ENCODE peak calls at places on chromosomes 11 and 22, in five cellular contexts. F, C, V, M and P are unnamed samples. For H3K4me1, the result is how much of the 10 kb centered on the place peaks cover.

GRCh38 chr11:95044010-95044409 is 5.2 kb upstream of the KDM4F start:
- DNase-seq in M (no peak), V (no peak), F (no peak), C (no peak), P (no peak)

GRCh38 chr11:72378704-72379383 is 55.5 kb downstream of the CLPB start:
- DNase-seq in C (no peak), V (peak), F (peak), M (no peak), P (peak)

GRCh38 chr11:66071326-66071870 is 1.3 kb downstream of the PACS1 start:
- DNase-seq in F (no peak), V (no peak), M (no peak), C (no peak), P (no peak)

GRCh38 chr11:113249491-113249763 is 65.0 kb upstream of the TTC12 start:
- DNase-seq in F (no peak), C (no peak), M (no peak), V (no peak), P (no peak)

GRCh38 chr11:120281161-120281795 is 41.3 kb downstream of the POU2F3 start:
- DNase-seq in M (no peak), V (no peak), C (no peak), F (no peak), P (no peak)

GRCh38 chr11:100619484-100619883 is 67.6 kb upstream of the ARHGAP42 start:
- DNase-seq in V (peak), C (no peak), F (no peak), M (no peak), P (peak)

GRCh38 chr11:10076458-10077141 is 217.4 kb downstream of the SBF2 start:
- DNase-seq in V (peak), M (peak), F (no peak), C (no peak), P (peak)

GRCh38 chr11:134461621-134462020 is 49.6 kb upstream of the B3GAT1 start:
- DNase-seq in V (no peak), F (no peak), C (no peak), M (no peak), P (no peak)

GRCh38 chr11:61270354-61271070 is 24.6 kb downstream of the VWCE start:
- DNase-seq in V (peak), F (no peak), M (no peak), C (no peak), P (peak)

GRCh38 chr11:119065369-119065768 is 2.2 kb upstream of the VPS11 start:
- DNase-seq in C (no peak), M (peak), F (no peak), V (peak), P (no peak)

GRCh38 chr11:119056397-119056999 is 507 bp downstream of the HYOU1 start:
- DNase-seq in V (no peak), F (peak), M (peak), C (peak), P (no peak)

GRCh38 chr11:119057000-119057769 is at the start of gene HYOU1:
- DNase-seq in C (peak), V (peak), M (peak), F (peak), P (peak)

GRCh38 chr11:119062779-119063178 is 4.8 kb upstream of the VPS11 start:
- DNase-seq in C (no peak), M (no peak), V (peak), F (no peak), P (peak)

DNA sequence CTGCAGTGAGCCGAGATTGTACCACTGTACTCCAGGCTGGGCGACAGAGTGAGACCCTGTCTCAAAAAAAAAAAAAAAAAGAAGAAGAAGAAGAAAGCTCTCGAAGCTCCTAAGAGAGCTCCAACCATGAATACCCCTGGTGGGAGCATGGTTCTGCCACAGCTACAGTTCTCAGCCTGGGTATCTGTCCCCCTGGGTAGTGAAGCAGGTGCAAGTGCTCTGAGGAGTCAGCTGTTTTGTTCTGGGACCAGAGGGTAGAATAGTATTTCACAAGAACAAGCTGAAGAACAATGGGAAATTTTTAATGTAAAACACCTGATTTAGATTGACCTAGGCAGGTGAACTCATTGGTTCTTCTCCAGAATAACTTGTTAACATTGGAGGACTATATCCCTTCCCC is 4.3 kb upstream of the HYOU1 start:
- DNase-seq in V (no peak), M (no peak), C (no peak), F (no peak), P (no peak)
- H3K4me1 ChIP-seq in V (under half), M (under half), C (under half), F (under half), P (under half)

GRCh38 chr11:33732176-33732575 is 4.0 kb downstream of the CD59 start:
- DNase-seq in F (no peak), M (no peak), V (no peak), C (no peak), P (no peak)
- H3K4me1 ChIP-seq in F (under half), M (under half), V (under half), C (under half), P (under half)

DNA sequence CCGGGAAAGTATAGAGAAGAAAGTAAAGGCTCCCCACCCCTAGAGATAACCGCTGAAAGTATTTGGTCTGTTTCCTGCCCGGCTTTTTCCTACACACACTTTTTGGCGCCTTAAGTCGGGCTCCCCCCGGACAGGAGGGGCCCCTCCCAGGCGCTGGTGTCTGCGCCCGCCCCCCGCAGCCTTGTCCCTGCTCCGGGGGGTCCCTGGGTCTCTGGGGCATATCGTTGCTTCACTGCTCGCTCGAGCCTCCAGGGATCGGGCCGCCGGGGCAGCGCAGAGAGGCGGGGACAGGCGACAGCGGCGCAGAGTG is 928 bp upstream of the CRACR2B start:
- DNase-seq in V (no peak), M (no peak), F (no peak), C (no peak), P (no peak)
- H3K4me1 ChIP-seq in V (under half), M (half or more), F (under half), C (under half), P (under half)

DNA sequence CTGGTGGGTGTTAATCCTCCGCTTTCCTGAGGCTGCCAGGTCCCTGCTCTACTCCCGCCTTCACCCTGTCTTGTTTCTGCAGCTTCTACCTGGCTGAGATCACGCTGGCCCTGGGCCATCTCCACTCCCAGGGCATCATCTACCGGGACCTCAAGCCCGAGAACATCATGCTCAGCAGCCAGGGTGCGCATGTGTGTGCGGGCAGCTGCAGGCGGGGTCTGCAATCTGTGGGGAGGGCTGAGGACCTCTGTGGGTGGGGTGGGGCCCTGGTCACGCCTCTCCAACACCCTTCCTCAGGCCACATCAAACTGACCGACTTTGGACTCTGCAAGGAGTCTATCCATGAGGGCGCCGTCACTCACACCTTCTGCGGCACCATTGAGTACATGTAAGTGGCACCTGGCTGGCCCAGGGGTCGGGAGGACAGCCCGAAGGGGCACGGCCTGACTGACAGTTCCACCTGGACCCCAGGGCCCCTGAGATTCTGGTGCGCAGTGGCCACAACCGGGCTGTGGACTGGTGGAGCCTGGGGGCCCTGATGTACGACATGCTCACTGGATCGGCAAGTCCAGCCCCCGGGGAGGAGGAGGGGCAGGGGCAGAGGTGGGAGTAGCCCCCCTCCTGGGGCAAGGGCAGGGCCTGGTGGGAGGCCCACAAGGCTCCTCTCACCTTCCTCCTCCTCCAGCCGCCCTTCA is 4.5 kb downstream of the RPS6KB2 start:
- DNase-seq in V (no peak), F (no peak), M (no peak), C (no peak), P (no peak)
- H3K4me1 ChIP-seq in V (under half), F (under half), M (under half), C (under half), P (under half)

DNA sequence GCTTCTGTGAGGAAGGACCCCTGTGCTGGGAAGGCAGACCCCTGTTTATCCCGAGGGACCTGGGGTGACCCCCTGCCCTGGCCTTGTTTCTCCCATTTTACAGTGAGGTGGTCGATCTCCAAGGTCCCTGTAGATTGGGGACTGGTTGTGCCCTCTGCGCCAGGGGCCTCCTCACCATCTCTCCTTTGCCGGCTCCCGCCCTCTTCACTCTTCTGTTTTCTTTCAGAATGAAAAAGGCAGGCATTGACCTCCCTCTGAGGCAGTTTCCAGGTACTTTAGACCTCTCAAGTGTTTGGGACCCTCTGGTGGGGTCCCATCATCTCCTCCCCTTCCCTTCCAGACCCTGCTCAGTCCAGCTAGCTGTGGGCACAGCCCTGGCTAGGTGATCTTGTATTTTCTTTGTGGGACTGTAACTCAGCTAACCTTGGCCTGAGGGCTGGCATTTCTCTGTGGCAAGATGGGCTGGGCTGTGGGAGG is 1.5 kb downstream of the SERPINH1 start:
- DNase-seq in V (no peak), M (no peak), F (no peak), C (no peak), P (no peak)
- H3K4me1 ChIP-seq in V (under half), M (half or more), F (under half), C (under half), P (half or more)

GRCh38 chr11:67282876-67283371 is 6.2 kb upstream of the ANKRD13D start:
- DNase-seq in F (no peak), M (no peak), C (no peak), V (no peak), P (no peak)
- H3K4me1 ChIP-seq in F (under half), M (under half), C (under half), V (under half), P (under half)

DNA sequence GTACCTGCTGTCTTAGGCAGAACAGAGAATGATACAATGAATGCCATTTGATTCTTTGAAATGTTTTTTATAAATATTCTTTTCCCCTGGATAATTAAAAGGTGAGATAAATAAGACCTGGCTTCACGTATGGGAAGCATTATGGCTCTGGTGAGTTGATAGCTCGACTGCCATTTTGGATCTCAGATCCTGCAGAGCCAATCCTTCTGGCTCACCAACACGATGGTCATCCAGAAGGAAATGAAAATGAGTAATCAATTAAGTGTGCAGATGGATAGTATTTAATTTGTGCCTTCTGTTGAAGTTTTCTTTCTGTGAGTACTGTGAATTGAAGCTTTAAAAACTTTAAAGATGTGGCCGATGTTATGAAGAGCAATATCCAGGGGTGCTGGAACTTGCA is 2.7 kb downstream of the TNRC6B start:
- DNase-seq in V (no peak), F (no peak), M (no peak), C (no peak), P (no peak)
- H3K4me1 ChIP-seq in V (under half), F (under half), M (half or more), C (under half), P (under half)

DNA sequence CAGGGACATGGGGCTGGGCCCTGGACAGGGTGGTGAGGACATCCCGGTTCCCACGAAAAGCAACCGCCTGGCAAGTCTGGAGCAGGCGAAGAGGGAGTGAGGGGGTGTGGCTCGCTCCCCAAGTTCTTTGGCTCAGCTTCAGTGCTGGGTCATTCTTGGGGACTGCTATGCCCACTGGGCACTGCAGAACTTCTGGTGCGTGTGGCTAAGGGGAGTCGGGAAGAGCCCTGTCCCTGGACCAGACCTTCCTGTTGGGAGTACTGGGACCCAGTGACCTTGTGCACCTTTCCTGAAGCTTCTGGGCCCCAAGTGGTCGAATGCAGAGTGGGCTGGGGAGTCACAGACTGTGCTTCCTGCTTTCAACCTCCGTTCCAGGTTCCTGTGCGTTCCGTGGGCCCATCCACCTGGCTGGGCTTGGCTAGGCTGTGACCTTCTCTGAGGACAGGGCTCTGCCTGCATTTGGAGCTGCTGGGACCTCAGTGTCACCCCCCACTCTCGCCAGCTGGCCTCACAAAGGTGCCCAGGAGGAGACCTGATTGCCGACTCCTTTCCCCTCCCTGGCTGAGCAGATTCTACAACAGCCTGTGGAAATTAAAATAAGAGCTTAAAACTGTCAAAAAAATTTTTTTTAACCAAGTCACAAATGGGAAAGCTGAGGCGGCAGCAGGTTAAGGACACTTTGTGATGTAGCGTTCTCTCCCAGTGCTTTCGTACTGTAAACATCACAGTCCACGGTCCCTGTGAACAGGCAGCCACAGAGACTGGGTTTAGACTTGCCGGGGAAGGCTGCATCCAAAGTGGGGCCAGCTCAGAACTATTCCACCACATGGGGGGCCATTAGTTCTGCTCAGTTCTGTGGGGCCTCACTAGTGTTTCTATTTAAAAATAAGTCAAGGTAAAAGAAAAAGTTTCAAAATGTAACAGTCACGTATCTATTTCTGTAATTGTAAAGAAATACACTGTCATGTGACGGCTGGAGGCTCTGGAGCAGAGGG is 63.8 kb upstream of the WNT7B start:
- DNase-seq in M (no peak), V (no peak), C (no peak), F (no peak), P (no peak)
- H3K4me1 ChIP-seq in M (under half), V (under half), C (under half), F (under half), P (under half)

GRCh38 chr11:128505449-128506058 is 81.8 kb downstream of the ETS1 start:
- DNase-seq in V (no peak), M (no peak), F (no peak), C (no peak), P (no peak)

GRCh38 chr11:128501576-128502549 is 85.5 kb downstream of the ETS1 start:
- DNase-seq in C (no peak), V (peak), M (no peak), F (no peak), P (peak)

GRCh38 chr11:128504489-128504888 is 82.9 kb downstream of the ETS1 start:
- DNase-seq in F (no peak), V (peak), C (no peak), M (no peak), P (no peak)

GRCh38 chr11:128502736-128503135 is 84.6 kb downstream of the ETS1 start:
- DNase-seq in V (peak), F (no peak), M (no peak), C (no peak), P (peak)

GRCh38 chr11:128503231-128503991 is 83.9 kb downstream of the ETS1 start:
- DNase-seq in M (no peak), V (peak), F (no peak), C (no peak), P (peak)
- H3K4me1 ChIP-seq in M (half or more), V (half or more), F (half or more), C (under half), P (half or more)

GRCh38 chr11:68030318-68031135 is at the start of gene NDUFS8:
- DNase-seq in M (peak), C (peak), F (peak), V (peak), P (peak)

GRCh38 chr11:68031136-68031459 is 617 bp downstream of the NDUFS8 start:
- DNase-seq in C (no peak), V (peak), F (no peak), M (no peak), P (no peak)

GRCh38 chr11:68027667-68028066 is 2.8 kb upstream of the NDUFS8 start:
- DNase-seq in C (no peak), F (no peak), M (no peak), V (no peak), P (no peak)

GRCh38 chr11:68026391-68027105 is 3.9 kb upstream of the NDUFS8 start:
- DNase-seq in M (no peak), V (no peak), F (no peak), C (no peak), P (no peak)

DNA sequence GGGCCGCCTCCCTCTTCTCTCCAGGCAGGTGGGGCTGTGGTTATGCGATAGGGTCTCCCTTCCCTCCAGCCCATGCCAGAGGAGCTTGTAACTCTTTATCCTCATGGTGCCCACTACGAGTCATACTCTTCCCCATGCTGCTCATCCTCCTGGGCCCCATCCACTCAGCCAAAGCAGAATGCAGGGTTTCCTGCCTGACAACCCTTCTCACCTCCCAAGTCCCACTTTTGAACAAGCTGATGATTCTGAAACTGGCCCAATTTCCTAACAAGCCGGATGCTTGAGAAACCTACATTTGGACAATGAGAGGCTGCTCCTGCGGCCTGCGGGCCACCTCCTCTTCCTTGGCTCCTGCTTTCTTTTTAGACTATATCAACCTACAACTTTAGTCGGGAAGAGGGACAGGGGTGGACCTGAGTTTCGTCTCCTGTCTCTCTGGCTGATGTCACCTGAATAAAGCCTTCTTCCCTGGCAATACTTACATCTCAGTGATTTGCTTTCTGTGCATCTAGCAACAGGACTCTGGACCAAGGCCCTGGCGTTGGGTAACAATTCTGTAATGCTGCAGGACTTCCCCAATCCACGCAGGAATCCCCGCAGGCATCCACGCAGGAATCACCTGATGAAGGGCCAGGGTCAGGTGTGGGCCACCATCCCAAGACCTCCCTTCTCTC is 1.5 kb upstream of the NDUFS8 start:
- DNase-seq in M (no peak), V (peak), C (no peak), F (no peak), P (no peak)
- H3K4me1 ChIP-seq in M (half or more), V (under half), C (under half), F (under half), P (half or more)